ENCODE peak calls at places on chromosomes 6 and 20, in four cellular contexts. W, H, X and A are unnamed samples.

GRCh38 chr6:72414648-72415047 is 207.2 kb upstream of the KCNQ5 start:
- DNase-seq in W (no peak), H (no peak), X (no peak), A (no peak)

GRCh38 chr6:134689676-134690447 is 260.0 kb downstream of the ALDH8A1 start:
- DNase-seq in W (no peak), H (peak), X (no peak), A (no peak)

GRCh38 chr20:33516882-33517281 is 27.0 kb downstream of the CBFA2T2 start:
- DNase-seq in W (no peak), H (no peak), X (no peak), A (no peak)

GRCh38 chr6:15473174-15473573 is 189.7 kb downstream of the DTNBP1 start:
- DNase-seq in W (no peak), H (no peak), X (no peak), A (no peak)

GRCh38 chr6:64713175-64713574 is 993.9 kb downstream of the EYS start:
- DNase-seq in W (no peak), H (no peak), X (no peak), A (no peak)

GRCh38 chr20:6178537-6178936 is 55.7 kb upstream of the FERMT1 start:
- DNase-seq in W (peak), H (no peak), X (peak), A (no peak)

GRCh38 chr6:147418523-147418922 is 90.0 kb upstream of the SAMD5 start:
- DNase-seq in W (no peak), H (no peak), X (no peak), A (no peak)

GRCh38 chr20:61117725-61118124 is 134.3 kb upstream of the CDH4 start:
- DNase-seq in W (peak), H (no peak), X (no peak), A (no peak)

GRCh38 chr6:17983712-17984111 is 3.7 kb downstream of the KIF13A start:
- DNase-seq in W (no peak), H (no peak), X (no peak), A (no peak)

GRCh38 chr6:25137497-25137896 is 141.7 kb upstream of the CARMIL1 start:
- DNase-seq in W (no peak), H (no peak), X (no peak), A (no peak)

GRCh38 chr6:149636116-149636515 is 12.4 kb downstream of the KATNA1 start:
- DNase-seq in W (no peak), H (no peak), X (no peak), A (no peak)

GRCh38 chr6:32393660-32394420 is 13.1 kb downstream of the BTNL2 start:
- DNase-seq in W (peak), H (no peak), X (no peak), A (no peak)

GRCh38 chr6:113755449-113756289 is 101.5 kb upstream of the MARCKS start:
- DNase-seq in W (no peak), H (no peak), X (no peak), A (no peak)

GRCh38 chr20:7843613-7844012 is 96.6 kb downstream of the HAO1 start:
- DNase-seq in W (peak), H (no peak), X (no peak), A (no peak)

GRCh38 chr20:49775229-49775693 is 37.4 kb upstream of the SLC9A8 start:
- DNase-seq in W (peak), H (peak), X (no peak), A (peak)

GRCh38 chr6:102127253-102127652 is 733.7 kb downstream of the GRIK2 start:
- DNase-seq in W (no peak), H (no peak), X (no peak), A (no peak)

GRCh38 chr20:10714236-10714975 is 40.6 kb upstream of the JAG1 start:
- DNase-seq in W (no peak), H (no peak), X (no peak), A (no peak)

GRCh38 chr6:45655630-45656422 is 278.1 kb upstream of the SUPT3H start:
- DNase-seq in W (peak), H (no peak), X (no peak), A (no peak)

GRCh38 chr20:63424613-63425012 is 47.8 kb downstream of the KCNQ2 start:
- DNase-seq in W (no peak), H (no peak), X (no peak), A (no peak)

GRCh38 chr20:13995841-13996240 is 525 bp downstream of the MACROD2 start:
- DNase-seq in W (peak), H (peak), X (peak), A (no peak)

GRCh38 chr6:65170273-65170672 is 536.8 kb downstream of the EYS start:
- DNase-seq in W (no peak), H (no peak), X (no peak), A (no peak)

GRCh38 chr6:147037881-147038280 is 166.3 kb upstream of the STXBP5 start:
- DNase-seq in W (no peak), H (no peak), X (no peak), A (no peak)

GRCh38 chr20:3698511-3699436 is 13.6 kb downstream of the SIGLEC1 start:
- DNase-seq in W (no peak), H (no peak), X (no peak), A (no peak)

GRCh38 chr6:63538550-63538949 is 33.7 kb upstream of the LOC128125822 start:
- DNase-seq in W (no peak), H (no peak), X (no peak), A (no peak)

GRCh38 chr6:113564401-113565161 is 292.6 kb upstream of the MARCKS start:
- DNase-seq in W (peak), H (peak), X (peak), A (peak)

GRCh38 chr6:73308712-73309533 is 45.2 kb downstream of the DPPA5 start:
- DNase-seq in W (peak), H (no peak), X (peak), A (no peak)

GRCh38 chr6:150068786-150069648 is at the start of gene ULBP3:
- DNase-seq in W (peak), H (peak), X (peak), A (peak)

GRCh38 chr6:116387374-116387773 is 16.6 kb downstream of the DSE start:
- DNase-seq in W (no peak), H (no peak), X (no peak), A (no peak)

GRCh38 chr6:38725414-38726183 is 10.5 kb downstream of the DNAH8 start:
- DNase-seq in W (no peak), H (no peak), X (no peak), A (no peak)

GRCh38 chr6:111253999-111254778 is 166.9 kb downstream of the SLC16A10 start:
- DNase-seq in W (no peak), H (no peak), X (no peak), A (no peak)

GRCh38 chr6:108610270-108610839 is 49.6 kb downstream of the FOXO3 start:
- DNase-seq in W (no peak), H (no peak), X (no peak), A (no peak)

GRCh38 chr20:10565922-10566897 is 107.6 kb downstream of the JAG1 start:
- DNase-seq in W (peak), H (no peak), X (no peak), A (no peak)

GRCh38 chr6:2732503-2733089 is 18.1 kb downstream of the MYLK4 start:
- DNase-seq in W (no peak), H (no peak), X (no peak), A (no peak)

GRCh38 chr6:137093183-137094069 is 48.7 kb upstream of the IL20RA start:
- DNase-seq in W (no peak), H (no peak), X (no peak), A (no peak)

GRCh38 chr20:21394120-21394519 is 3.2 kb downstream of the NKX2-4 start:
- DNase-seq in W (no peak), H (no peak), X (no peak), A (no peak)

GRCh38 chr20:21396921-21397340 is 395 bp downstream of the NKX2-4 start:
- DNase-seq in W (peak), H (no peak), X (no peak), A (no peak)

GRCh38 chr20:21396045-21396893 is 1.1 kb downstream of the NKX2-4 start:
- DNase-seq in W (peak), H (peak), X (no peak), A (no peak)

GRCh38 chr20:21395666-21396044 is 1.7 kb downstream of the NKX2-4 start:
- DNase-seq in W (peak), H (no peak), X (no peak), A (no peak)

GRCh38 chr20:21395039-21395665 is 2.2 kb downstream of the NKX2-4 start:
- DNase-seq in W (no peak), H (no peak), X (no peak), A (no peak)
- H3K4me3 ChIP-seq in W (no peak), H (no peak), X (no peak), A (no peak)

GRCh38 chr6:10559492-10560150 is 38.5 kb downstream of the GCNT2 start:
- DNase-seq in W (no peak), H (no peak), X (no peak), A (no peak)
- H3K4me3 ChIP-seq in W (no peak), H (no peak), X (no peak), A (no peak)

GRCh38 chr6:152463183-152463582 is 174.0 kb downstream of the SYNE1 start:
- DNase-seq in W (no peak), H (no peak), X (no peak), A (no peak)
- H3K4me3 ChIP-seq in W (no peak), H (no peak), X (no peak), A (peak)

GRCh38 chr6:27332692-27333641 is 20.9 kb upstream of the POM121L2 start:
- DNase-seq in W (peak), H (no peak), X (peak), A (no peak)

GRCh38 chr6:27333642-27334040 is 21.6 kb upstream of the POM121L2 start:
- DNase-seq in W (no peak), H (no peak), X (no peak), A (no peak)

GRCh38 chr6:27334141-27334540 is 22.1 kb upstream of the POM121L2 start:
- DNase-seq in W (no peak), H (no peak), X (no peak), A (no peak)
- H3K4me3 ChIP-seq in W (no peak), H (no peak), X (no peak), A (no peak)

GRCh38 chr20:46196990-46197389 is 78.9 kb downstream of the CD40 start:
- DNase-seq in W (no peak), H (no peak), X (no peak), A (no peak)

GRCh38 chr20:46194409-46194808 is 76.3 kb downstream of the CD40 start:
- DNase-seq in W (no peak), H (no peak), X (no peak), A (no peak)

GRCh38 chr20:46199198-46199597 is 81.1 kb downstream of the CD40 start:
- DNase-seq in W (no peak), H (no peak), X (peak), A (no peak)

GRCh38 chr20:46192376-46192944 is 74.3 kb downstream of the CD40 start:
- DNase-seq in W (no peak), H (no peak), X (no peak), A (no peak)

GRCh38 chr20:46195264-46196038 is 77.3 kb downstream of the CD40 start:
- DNase-seq in W (no peak), H (no peak), X (no peak), A (no peak)
- H3K4me3 ChIP-seq in W (no peak), H (no peak), X (no peak), A (no peak)